ENCODE peak calls at places on chromosomes 12 and 14, in seven cellular contexts. L, N, E, F, I, V and X are unnamed samples.

GRCh38 chr12:122951979-122952892 is 14.0 kb downstream of the ABCB9 start:
- DNase-seq in L (no peak), N (no peak), E (peak), F (peak), I (peak), V (peak), X (peak)

GRCh38 chr14:21860172-21860571 is 186.6 kb upstream of the OR4E1 start:
- DNase-seq in L (no peak), N (no peak), E (no peak), F (no peak), I (no peak), V (peak), X (peak)

GRCh38 chr14:64421166-64421565 is 33.0 kb downstream of the MTHFD1 start:
- DNase-seq in L (no peak), N (no peak), E (peak), F (no peak), I (no peak), V (no peak), X (peak)

GRCh38 chr14:100019156-100019882 is 45.9 kb upstream of the EVL start:
- DNase-seq in L (no peak), N (no peak), E (peak), F (no peak), I (no peak), V (no peak), X (peak)

GRCh38 chr14:26401170-26401968 is 196.5 kb downstream of the NOVA1 start:
- DNase-seq in L (no peak), N (no peak), E (no peak), F (no peak), I (no peak), V (no peak), X (no peak)

GRCh38 chr12:93315385-93315906 is 62.3 kb upstream of the NUDT4 start:
- DNase-seq in L (no peak), N (no peak), E (no peak), F (no peak), I (no peak), V (no peak), X (no peak)

GRCh38 chr14:55948399-55948798 is 169.8 kb upstream of the PELI2 start:
- DNase-seq in L (no peak), N (no peak), E (no peak), F (no peak), I (no peak), V (no peak), X (no peak)

GRCh38 chr12:119181202-119181601 is 2.5 kb downstream of the HSPB8 start:
- DNase-seq in L (no peak), N (no peak), E (no peak), F (no peak), I (no peak), V (no peak), X (no peak)

GRCh38 chr12:91203610-91204009 is 21.0 kb upstream of the DCN start:
- DNase-seq in L (no peak), N (no peak), E (no peak), F (no peak), I (no peak), V (no peak), X (no peak)

GRCh38 chr14:87712386-87713113 is 280.4 kb downstream of the GALC start:
- DNase-seq in L (no peak), N (no peak), E (no peak), F (no peak), I (no peak), V (no peak), X (no peak)

GRCh38 chr14:43479751-43480150 is 1027.3 kb downstream of the FSCB start:
- DNase-seq in L (no peak), N (no peak), E (no peak), F (no peak), I (no peak), V (no peak), X (no peak)

GRCh38 chr12:95319694-95320331 is 102.2 kb downstream of the VEZT start:
- DNase-seq in L (no peak), N (no peak), E (peak), F (no peak), I (no peak), V (no peak), X (peak)

GRCh38 chr14:96268426-96269358 is 12.7 kb downstream of the BDKRB1 start:
- DNase-seq in L (no peak), N (peak), E (peak), F (no peak), I (no peak), V (no peak), X (peak)

GRCh38 chr12:72057330-72057911 is 118.8 kb downstream of the TPH2 start:
- DNase-seq in L (no peak), N (no peak), E (peak), F (no peak), I (no peak), V (no peak), X (no peak)

GRCh38 chr12:4958697-4959375 is 49.1 kb downstream of the KCNA1 start:
- DNase-seq in L (no peak), N (no peak), E (no peak), F (no peak), I (no peak), V (no peak), X (no peak)

GRCh38 chr12:46268349-46268616 is 560 bp downstream of the SLC38A1 start:
- DNase-seq in L (no peak), N (no peak), E (no peak), F (no peak), I (no peak), V (no peak), X (peak)

GRCh38 chr12:107318554-107318803 is 225.1 kb upstream of the CRY1 start:
- DNase-seq in L (no peak), N (no peak), E (no peak), F (peak), I (no peak), V (no peak), X (no peak)

GRCh38 chr14:103436533-103436932 is 51.3 kb downstream of the MARK3 start:
- DNase-seq in L (no peak), N (no peak), E (peak), F (no peak), I (no peak), V (no peak), X (peak)

GRCh38 chr14:94963051-94963450 is 193.1 kb upstream of the GSC start:
- DNase-seq in L (no peak), N (no peak), E (no peak), F (no peak), I (no peak), V (no peak), X (no peak)

GRCh38 chr12:7729683-7730195 is 17.4 kb downstream of the CLEC4C start:
- DNase-seq in L (no peak), N (no peak), E (no peak), F (no peak), I (no peak), V (no peak), X (no peak)

GRCh38 chr12:110966081-110966760 is 45.8 kb upstream of the MYL2 start:
- DNase-seq in L (no peak), N (no peak), E (no peak), F (no peak), I (no peak), V (no peak), X (no peak)

GRCh38 chr12:87238466-87238865 is 790.7 kb downstream of the C12orf50 start:
- DNase-seq in L (no peak), N (no peak), E (no peak), F (no peak), I (no peak), V (no peak), X (no peak)

GRCh38 chr14:35682802-35683201 is 126.3 kb downstream of the RALGAPA1 start:
- DNase-seq in L (no peak), N (no peak), E (peak), F (no peak), I (no peak), V (no peak), X (peak)

GRCh38 chr14:72743626-72744025 is 150.3 kb downstream of the DPF3 start:
- DNase-seq in L (no peak), N (no peak), E (peak), F (no peak), I (no peak), V (no peak), X (no peak)

GRCh38 chr12:131720921-131721320 is 10.0 kb downstream of the SFSWAP start:
- DNase-seq in L (no peak), N (no peak), E (no peak), F (no peak), I (no peak), V (no peak), X (peak)

GRCh38 chr12:64083285-64084210 is 138.5 kb downstream of the KICS2 start:
- DNase-seq in L (no peak), N (peak), E (peak), F (no peak), I (no peak), V (no peak), X (peak)

GRCh38 chr12:93361159-93361919 is 16.4 kb upstream of the NUDT4 start:
- DNase-seq in L (no peak), N (no peak), E (peak), F (no peak), I (no peak), V (no peak), X (no peak)

GRCh38 chr14:52299692-52300278 is 14.3 kb upstream of the PTGER2 start:
- DNase-seq in L (peak), N (no peak), E (peak), F (no peak), I (no peak), V (no peak), X (peak)

GRCh38 chr12:2453807-2454177 is 341.0 kb upstream of the FKBP4 start:
- DNase-seq in L (no peak), N (no peak), E (no peak), F (no peak), I (no peak), V (no peak), X (no peak)

GRCh38 chr12:13538136-13538535 is 341.6 kb downstream of the EMP1 start:
- DNase-seq in L (no peak), N (no peak), E (no peak), F (no peak), I (no peak), V (no peak), X (no peak)

GRCh38 chr12:52713960-52714886 is 10.9 kb upstream of the KRT77 start:
- DNase-seq in L (no peak), N (no peak), E (no peak), F (peak), I (no peak), V (peak), X (no peak)

GRCh38 chr12:21774358-21775129 is at the start of gene KCNJ8:
- DNase-seq in L (no peak), N (peak), E (peak), F (no peak), I (peak), V (peak), X (peak)

GRCh38 chr12:62731378-62731710 is 203.6 kb downstream of the PPM1H start:
- DNase-seq in L (no peak), N (no peak), E (no peak), F (no peak), I (no peak), V (no peak), X (no peak)

GRCh38 chr12:75389061-75389460 is 1.8 kb upstream of the GLIPR1L2 start:
- DNase-seq in L (no peak), N (no peak), E (peak), F (no peak), I (no peak), V (no peak), X (peak)

GRCh38 chr12:99706736-99707473 is 59.4 kb downstream of the GARIN6 start:
- DNase-seq in L (no peak), N (no peak), E (no peak), F (no peak), I (no peak), V (no peak), X (no peak)

GRCh38 chr14:90491221-90491867 is 94.5 kb downstream of the CALM1 start:
- DNase-seq in L (no peak), N (peak), E (peak), F (no peak), I (peak), V (no peak), X (peak)

DNA sequence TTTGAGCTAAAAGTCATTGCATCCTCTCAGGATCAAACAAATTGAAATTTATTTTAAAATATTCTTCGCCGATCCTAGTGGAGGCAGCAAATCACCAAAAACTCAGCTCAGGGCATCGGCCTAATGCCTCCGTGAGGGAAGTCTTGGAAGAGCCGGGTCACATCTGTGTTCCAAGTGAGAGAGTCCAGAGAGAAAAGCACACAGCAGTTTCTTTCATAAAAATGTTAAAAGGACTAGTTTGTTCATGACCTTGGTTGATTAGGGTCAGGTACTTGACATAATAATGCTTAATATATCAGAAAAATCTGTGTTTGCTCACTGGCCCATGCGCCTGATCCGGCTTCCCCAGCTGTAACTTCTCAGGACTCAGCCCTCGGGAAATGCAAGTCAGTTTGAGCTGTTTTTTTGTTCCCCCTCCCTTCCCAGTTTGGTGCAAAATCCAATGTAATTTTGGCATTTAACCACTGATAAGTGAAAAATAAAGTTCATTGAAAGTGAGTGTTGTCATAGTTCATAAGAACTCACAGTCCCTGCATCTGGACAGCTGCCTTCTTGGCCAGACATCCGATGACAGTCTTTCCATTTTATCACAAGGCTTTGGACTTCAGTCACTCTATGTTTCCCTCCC is 161.7 kb downstream of the CAND1 start:
- DNase-seq in L (no peak), N (no peak), E (no peak), F (no peak), I (peak), V (no peak), X (peak)
- TF ChIP-seq CTCF in L (no peak), N (no peak), E (no peak), F (no peak), I (peak), V (no peak), X (peak)

GRCh38 chr12:58156697-58157096 is 215.3 kb downstream of the ATP23 start:
- DNase-seq in L (no peak), N (no peak), E (no peak), F (no peak), I (no peak), V (no peak), X (no peak)
- TF ChIP-seq CTCF in L (no peak), N (no peak), E (no peak), F (no peak), I (no peak), V (no peak), X (no peak)

GRCh38 chr14:41605550-41606248 is 977 bp upstream of the LRFN5 start:
- DNase-seq in L (no peak), N (no peak), E (peak), F (no peak), I (no peak), V (peak), X (peak)

GRCh38 chr14:41607966-41608663 is 1.4 kb downstream of the LRFN5 start:
- DNase-seq in L (no peak), N (no peak), E (peak), F (no peak), I (no peak), V (peak), X (peak)

GRCh38 chr14:41607119-41607785 is 576 bp downstream of the LRFN5 start:
- DNase-seq in L (no peak), N (no peak), E (peak), F (no peak), I (no peak), V (peak), X (peak)

GRCh38 chr14:41604793-41605534 is 1.7 kb upstream of the LRFN5 start:
- DNase-seq in L (no peak), N (peak), E (peak), F (no peak), I (peak), V (peak), X (peak)

DNA sequence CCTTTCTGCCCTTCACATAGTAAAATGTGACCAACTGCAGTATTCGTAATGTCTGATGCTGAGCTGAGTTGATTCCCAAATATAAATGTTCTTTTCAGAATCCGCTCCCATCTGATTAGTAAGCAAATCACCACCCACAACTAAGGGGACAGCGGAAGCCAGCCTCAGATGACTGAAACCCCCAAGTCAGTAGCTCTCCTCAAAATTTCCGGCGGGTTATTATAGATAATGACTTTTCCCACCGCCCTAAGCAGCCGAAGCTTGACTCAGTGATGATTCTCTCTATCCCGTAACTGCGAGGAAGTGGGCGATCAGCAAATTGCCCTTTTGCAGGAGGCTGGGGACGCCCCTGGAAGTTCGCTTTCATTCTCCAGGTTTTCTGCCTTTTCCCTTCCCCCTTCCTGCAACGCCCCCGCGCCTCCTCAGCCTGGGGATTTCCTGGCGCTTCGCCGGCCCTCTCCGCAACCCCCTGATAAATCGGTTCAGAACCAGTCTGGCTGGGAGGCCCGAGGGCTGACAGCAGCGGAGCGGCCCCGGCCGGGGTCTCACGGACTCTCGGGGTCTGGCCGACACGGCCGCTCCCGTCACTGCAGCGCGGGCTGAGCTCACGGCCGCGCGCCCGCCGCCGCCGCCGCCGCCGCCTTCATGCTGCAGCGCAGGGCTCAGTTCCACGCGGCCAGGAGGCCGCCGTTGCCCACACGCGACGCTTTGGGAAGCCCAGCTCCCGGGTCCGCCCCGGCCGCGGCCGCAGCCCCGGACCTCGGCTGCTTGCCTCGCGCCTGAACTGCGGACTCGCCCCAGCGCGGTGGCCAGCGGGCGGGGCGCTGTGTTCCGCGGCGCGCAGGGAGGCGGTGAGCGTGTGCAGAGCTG is at the start of gene LRFN5:
- DNase-seq in L (no peak), N (no peak), E (peak), F (no peak), I (peak), V (peak), X (peak)
- TF ChIP-seq CTCF in L (no peak), N (no peak), E (no peak), F (no peak), I (no peak), V (no peak), X (no peak)

GRCh38 chr12:48716493-48717251 is at the start of gene CCNT1:
- DNase-seq in L (peak), N (peak), E (peak), F (peak), I (peak), V (peak), X (peak)
- TF ChIP-seq CTCF in L (peak), N (peak), E (peak), F (no peak), I (no peak), V (no peak), X (peak)